ENCODE peak calls at places on chromosomes 3 and 15, in nine cellular contexts. One of them, this sample, is unnamed.
A peak's percentile ranks its signal among the peaks of the same experiment; 100 is the strongest.

GRCh38 chr15:52529289-52529929 is 729 bp upstream of the MYO5A start:
- DNase-seq in neuronal stem cell: peak; percentile 11
- DNase-seq in B cell: no peak
- DNase-seq in kidney: no peak
- DNase-seq in left lung: no peak
- DNase-seq in naive thymus-derived CD8-positive, alpha-beta T cell: peak; percentile 22
- DNase-seq in cardiac fibroblast: no peak
- DNase-seq in left cardiac atrium: no peak
- DNase-seq in CD8-positive, alpha-beta memory T cell: peak; percentile 49
- DNase-seq in this sample: peak; percentile 1

GRCh38 chr3:9183811-9184463 is 65.5 kb downstream of the SRGAP3 start:
- DNase-seq in B cell: no peak
- DNase-seq in kidney: no peak
- DNase-seq in CD8-positive, alpha-beta memory T cell: no peak
- DNase-seq in neuronal stem cell: peak; percentile 83
- DNase-seq in cardiac fibroblast: no peak
- DNase-seq in naive thymus-derived CD8-positive, alpha-beta T cell: no peak
- DNase-seq in left cardiac atrium: no peak
- DNase-seq in left lung: no peak
- DNase-seq in this sample: no peak

GRCh38 chr15:63948971-63949370 is 97.3 kb downstream of the DAPK2 start:
- DNase-seq in naive thymus-derived CD8-positive, alpha-beta T cell: no peak
- DNase-seq in cardiac fibroblast: no peak
- DNase-seq in left cardiac atrium: no peak
- DNase-seq in B cell: no peak
- DNase-seq in kidney: no peak
- DNase-seq in CD8-positive, alpha-beta memory T cell: no peak
- DNase-seq in left lung: no peak
- DNase-seq in neuronal stem cell: no peak
- DNase-seq in this sample: no peak

GRCh38 chr3:193812791-193813505 is 219.9 kb downstream of the OPA1 start:
- DNase-seq in left lung: no peak
- DNase-seq in neuronal stem cell: no peak
- DNase-seq in kidney: no peak
- DNase-seq in cardiac fibroblast: no peak
- DNase-seq in B cell: no peak
- DNase-seq in left cardiac atrium: no peak
- DNase-seq in CD8-positive, alpha-beta memory T cell: no peak
- DNase-seq in naive thymus-derived CD8-positive, alpha-beta T cell: no peak
- DNase-seq in this sample: no peak

GRCh38 chr15:85394552-85395333 is 14.3 kb downstream of the AKAP13 start:
- DNase-seq in cardiac fibroblast: no peak
- DNase-seq in left cardiac atrium: no peak
- DNase-seq in neuronal stem cell: no peak
- DNase-seq in kidney: no peak
- DNase-seq in naive thymus-derived CD8-positive, alpha-beta T cell: no peak
- DNase-seq in left lung: no peak
- DNase-seq in CD8-positive, alpha-beta memory T cell: no peak
- DNase-seq in B cell: no peak
- DNase-seq in this sample: no peak

GRCh38 chr3:171284308-171285075 is 175.7 kb downstream of the TNIK start:
- DNase-seq in CD8-positive, alpha-beta memory T cell: no peak
- DNase-seq in cardiac fibroblast: peak; percentile 98
- DNase-seq in left cardiac atrium: peak; percentile 36
- DNase-seq in naive thymus-derived CD8-positive, alpha-beta T cell: no peak
- DNase-seq in kidney: no peak
- DNase-seq in B cell: no peak
- DNase-seq in neuronal stem cell: no peak
- DNase-seq in left lung: no peak
- DNase-seq in this sample: no peak

GRCh38 chr3:38655708-38656300 is 6.3 kb upstream of the SCN5A start:
- DNase-seq in CD8-positive, alpha-beta memory T cell: no peak
- DNase-seq in naive thymus-derived CD8-positive, alpha-beta T cell: peak; percentile 15
- DNase-seq in cardiac fibroblast: peak; percentile 52
- DNase-seq in left lung: no peak
- DNase-seq in kidney: no peak
- DNase-seq in neuronal stem cell: no peak
- DNase-seq in left cardiac atrium: no peak
- DNase-seq in B cell: peak; percentile 17
- DNase-seq in this sample: no peak

GRCh38 chr3:184505053-184505452 is 56.5 kb upstream of the EPHB3 start:
- DNase-seq in kidney: no peak
- DNase-seq in left cardiac atrium: no peak
- DNase-seq in left lung: no peak
- DNase-seq in naive thymus-derived CD8-positive, alpha-beta T cell: no peak
- DNase-seq in CD8-positive, alpha-beta memory T cell: no peak
- DNase-seq in B cell: no peak
- DNase-seq in cardiac fibroblast: peak; percentile 6
- DNase-seq in neuronal stem cell: no peak
- DNase-seq in this sample: no peak

GRCh38 chr3:32340639-32341365 is 50.9 kb upstream of the CMTM7 start:
- DNase-seq in CD8-positive, alpha-beta memory T cell: no peak
- DNase-seq in kidney: no peak
- DNase-seq in B cell: peak; percentile 10
- DNase-seq in neuronal stem cell: no peak
- DNase-seq in cardiac fibroblast: no peak
- DNase-seq in left cardiac atrium: no peak
- DNase-seq in naive thymus-derived CD8-positive, alpha-beta T cell: no peak
- DNase-seq in left lung: no peak
- DNase-seq in this sample: no peak

GRCh38 chr3:38000242-38000916 is 9.8 kb downstream of the VILL start:
- DNase-seq in kidney: peak; percentile 55
- DNase-seq in naive thymus-derived CD8-positive, alpha-beta T cell: no peak
- DNase-seq in left cardiac atrium: peak; percentile 22
- DNase-seq in B cell: no peak
- DNase-seq in left lung: no peak
- DNase-seq in neuronal stem cell: no peak
- DNase-seq in cardiac fibroblast: no peak
- DNase-seq in CD8-positive, alpha-beta memory T cell: peak; percentile 29
- DNase-seq in this sample: no peak

GRCh38 chr15:85750807-85751730 is 43.7 kb downstream of the KLHL25 start:
- DNase-seq in B cell: no peak
- DNase-seq in naive thymus-derived CD8-positive, alpha-beta T cell: peak; percentile 32
- DNase-seq in CD8-positive, alpha-beta memory T cell: no peak
- DNase-seq in kidney: peak; percentile 80
- DNase-seq in left lung: peak; percentile 70
- DNase-seq in cardiac fibroblast: no peak
- DNase-seq in left cardiac atrium: no peak
- DNase-seq in neuronal stem cell: no peak
- DNase-seq in this sample: no peak

GRCh38 chr15:64156652-64157331 is 5.3 kb downstream of the SNX22 start:
- DNase-seq in B cell: no peak
- DNase-seq in kidney: no peak
- DNase-seq in left lung: no peak
- DNase-seq in CD8-positive, alpha-beta memory T cell: no peak
- DNase-seq in neuronal stem cell: no peak
- DNase-seq in naive thymus-derived CD8-positive, alpha-beta T cell: no peak
- DNase-seq in left cardiac atrium: no peak
- DNase-seq in cardiac fibroblast: no peak
- DNase-seq in this sample: no peak

GRCh38 chr3:70358978-70359580 is 46.6 kb upstream of the MDFIC2 start:
- DNase-seq in CD8-positive, alpha-beta memory T cell: no peak
- DNase-seq in left cardiac atrium: no peak
- DNase-seq in kidney: no peak
- DNase-seq in B cell: peak; percentile 6
- DNase-seq in cardiac fibroblast: peak; percentile 64
- DNase-seq in neuronal stem cell: peak; percentile 11
- DNase-seq in left lung: no peak
- DNase-seq in naive thymus-derived CD8-positive, alpha-beta T cell: no peak
- DNase-seq in this sample: no peak

GRCh38 chr3:62601238-62601856 is 228.0 kb upstream of the FEZF2 start:
- DNase-seq in CD8-positive, alpha-beta memory T cell: no peak
- DNase-seq in kidney: no peak
- DNase-seq in neuronal stem cell: no peak
- DNase-seq in left cardiac atrium: no peak
- DNase-seq in cardiac fibroblast: peak; percentile 89
- DNase-seq in B cell: no peak
- DNase-seq in left lung: no peak
- DNase-seq in naive thymus-derived CD8-positive, alpha-beta T cell: no peak
- DNase-seq in this sample: no peak

GRCh38 chr3:152834354-152835310 is at the start of gene P2RY1:
- DNase-seq in left cardiac atrium: peak; percentile 72
- DNase-seq in B cell: peak; percentile 24
- DNase-seq in cardiac fibroblast: peak; percentile 62
- DNase-seq in left lung: peak; percentile 92
- DNase-seq in naive thymus-derived CD8-positive, alpha-beta T cell: no peak
- DNase-seq in kidney: peak; percentile 85
- DNase-seq in neuronal stem cell: peak; percentile 80
- DNase-seq in CD8-positive, alpha-beta memory T cell: no peak
- DNase-seq in this sample: no peak

GRCh38 chr3:194592798-194593752 is 40.1 kb downstream of the TMEM44 start:
- DNase-seq in left lung: peak; percentile 8
- DNase-seq in CD8-positive, alpha-beta memory T cell: no peak
- DNase-seq in neuronal stem cell: no peak
- DNase-seq in naive thymus-derived CD8-positive, alpha-beta T cell: no peak
- DNase-seq in left cardiac atrium: no peak
- DNase-seq in kidney: no peak
- DNase-seq in B cell: peak; percentile 39
- DNase-seq in cardiac fibroblast: peak; percentile 100
- DNase-seq in this sample: no peak

GRCh38 chr15:33565099-33565498 is 254.3 kb downstream of the RYR3 start:
- DNase-seq in left lung: no peak
- DNase-seq in cardiac fibroblast: peak; percentile 73
- DNase-seq in CD8-positive, alpha-beta memory T cell: no peak
- DNase-seq in neuronal stem cell: no peak
- DNase-seq in kidney: no peak
- DNase-seq in naive thymus-derived CD8-positive, alpha-beta T cell: no peak
- DNase-seq in B cell: no peak
- DNase-seq in left cardiac atrium: no peak
- DNase-seq in this sample: no peak

GRCh38 chr3:160869825-160870224 is 113.8 kb downstream of the PPM1L start:
- DNase-seq in neuronal stem cell: no peak
- DNase-seq in left cardiac atrium: peak; percentile 20
- DNase-seq in left lung: no peak
- DNase-seq in CD8-positive, alpha-beta memory T cell: no peak
- DNase-seq in B cell: no peak
- DNase-seq in kidney: no peak
- DNase-seq in cardiac fibroblast: no peak
- DNase-seq in naive thymus-derived CD8-positive, alpha-beta T cell: no peak
- DNase-seq in this sample: no peak

GRCh38 chr3:125033616-125034015 is 22.2 kb downstream of the HEG1 start:
- DNase-seq in left cardiac atrium: no peak
- DNase-seq in neuronal stem cell: no peak
- DNase-seq in kidney: no peak
- DNase-seq in B cell: no peak
- DNase-seq in left lung: no peak
- DNase-seq in naive thymus-derived CD8-positive, alpha-beta T cell: no peak
- DNase-seq in cardiac fibroblast: no peak
- DNase-seq in CD8-positive, alpha-beta memory T cell: no peak
- DNase-seq in this sample: no peak

GRCh38 chr15:84992157-84992940 is 10.7 kb downstream of the PDE8A start:
- DNase-seq in B cell: no peak
- DNase-seq in naive thymus-derived CD8-positive, alpha-beta T cell: no peak
- DNase-seq in left lung: no peak
- DNase-seq in CD8-positive, alpha-beta memory T cell: no peak
- DNase-seq in neuronal stem cell: no peak
- DNase-seq in cardiac fibroblast: peak; percentile 85
- DNase-seq in left cardiac atrium: no peak
- DNase-seq in kidney: no peak
- DNase-seq in this sample: no peak

GRCh38 chr3:126109146-126109859 is 25.4 kb upstream of the SLC41A3 start:
- DNase-seq in B cell: no peak
- DNase-seq in cardiac fibroblast: no peak
- DNase-seq in neuronal stem cell: no peak
- DNase-seq in kidney: no peak
- DNase-seq in naive thymus-derived CD8-positive, alpha-beta T cell: peak; percentile 7
- DNase-seq in left cardiac atrium: no peak
- DNase-seq in CD8-positive, alpha-beta memory T cell: no peak
- DNase-seq in left lung: peak; percentile 50
- DNase-seq in this sample: no peak

GRCh38 chr15:69474291-69474690 is 21.7 kb downstream of the RPLP1 start:
- DNase-seq in cardiac fibroblast: peak; percentile 69
- DNase-seq in neuronal stem cell: no peak
- DNase-seq in CD8-positive, alpha-beta memory T cell: no peak
- DNase-seq in naive thymus-derived CD8-positive, alpha-beta T cell: no peak
- DNase-seq in left lung: no peak
- DNase-seq in kidney: no peak
- DNase-seq in B cell: no peak
- DNase-seq in left cardiac atrium: no peak
- DNase-seq in this sample: no peak

GRCh38 chr3:156535162-156535627 is 19.7 kb downstream of the SSR3 start:
- DNase-seq in cardiac fibroblast: peak; percentile 99
- DNase-seq in kidney: no peak
- DNase-seq in naive thymus-derived CD8-positive, alpha-beta T cell: no peak
- DNase-seq in CD8-positive, alpha-beta memory T cell: no peak
- DNase-seq in neuronal stem cell: no peak
- DNase-seq in left cardiac atrium: peak; percentile 70
- DNase-seq in left lung: no peak
- DNase-seq in B cell: no peak
- DNase-seq in this sample: no peak

GRCh38 chr3:135231646-135232625 is 436.9 kb downstream of the EPHB1 start:
- DNase-seq in CD8-positive, alpha-beta memory T cell: no peak
- DNase-seq in left cardiac atrium: no peak
- DNase-seq in B cell: no peak
- DNase-seq in naive thymus-derived CD8-positive, alpha-beta T cell: no peak
- DNase-seq in kidney: no peak
- DNase-seq in cardiac fibroblast: no peak
- DNase-seq in neuronal stem cell: no peak
- DNase-seq in left lung: no peak
- DNase-seq in this sample: no peak

GRCh38 chr3:147384210-147385058 is 21.9 kb downstream of the ZIC4 start:
- DNase-seq in left cardiac atrium: no peak
- DNase-seq in B cell: no peak
- DNase-seq in CD8-positive, alpha-beta memory T cell: no peak
- DNase-seq in cardiac fibroblast: no peak
- DNase-seq in left lung: no peak
- DNase-seq in naive thymus-derived CD8-positive, alpha-beta T cell: no peak
- DNase-seq in kidney: no peak
- DNase-seq in neuronal stem cell: no peak
- DNase-seq in this sample: no peak

GRCh38 chr3:120419797-120420196 is 31.0 kb downstream of the FSTL1 start:
- DNase-seq in left lung: no peak
- DNase-seq in kidney: no peak
- DNase-seq in cardiac fibroblast: peak; percentile 52
- DNase-seq in neuronal stem cell: no peak
- DNase-seq in B cell: no peak
- DNase-seq in CD8-positive, alpha-beta memory T cell: no peak
- DNase-seq in naive thymus-derived CD8-positive, alpha-beta T cell: no peak
- DNase-seq in left cardiac atrium: peak; percentile 48
- DNase-seq in this sample: no peak

GRCh38 chr3:158918008-158918407 is 116.2 kb downstream of the MFSD1 start:
- DNase-seq in left cardiac atrium: no peak
- DNase-seq in naive thymus-derived CD8-positive, alpha-beta T cell: no peak
- DNase-seq in B cell: peak; percentile 11
- DNase-seq in kidney: no peak
- DNase-seq in neuronal stem cell: peak; percentile 37
- DNase-seq in CD8-positive, alpha-beta memory T cell: no peak
- DNase-seq in cardiac fibroblast: peak; percentile 79
- DNase-seq in left lung: no peak
- DNase-seq in this sample: no peak

GRCh38 chr15:74808840-74809229 is 3.8 kb upstream of the LMAN1L start:
- DNase-seq in cardiac fibroblast: no peak
- DNase-seq in kidney: no peak
- DNase-seq in neuronal stem cell: no peak
- DNase-seq in CD8-positive, alpha-beta memory T cell: no peak
- DNase-seq in left cardiac atrium: no peak
- DNase-seq in B cell: no peak
- DNase-seq in naive thymus-derived CD8-positive, alpha-beta T cell: no peak
- DNase-seq in left lung: peak; percentile 8
- DNase-seq in this sample: no peak

GRCh38 chr3:63814300-63814699 is 4.8 kb upstream of the C3orf49 start:
- DNase-seq in left lung: no peak
- DNase-seq in naive thymus-derived CD8-positive, alpha-beta T cell: no peak
- DNase-seq in kidney: no peak
- DNase-seq in left cardiac atrium: no peak
- DNase-seq in CD8-positive, alpha-beta memory T cell: no peak
- DNase-seq in B cell: no peak
- DNase-seq in cardiac fibroblast: peak; percentile 14
- DNase-seq in neuronal stem cell: no peak
- DNase-seq in this sample: no peak

GRCh38 chr3:151660890-151661289 is 72.8 kb upstream of the AADACL2 start:
- DNase-seq in left cardiac atrium: no peak
- DNase-seq in B cell: no peak
- DNase-seq in neuronal stem cell: no peak
- DNase-seq in kidney: no peak
- DNase-seq in cardiac fibroblast: peak; percentile 38
- DNase-seq in left lung: no peak
- DNase-seq in naive thymus-derived CD8-positive, alpha-beta T cell: no peak
- DNase-seq in CD8-positive, alpha-beta memory T cell: no peak
- DNase-seq in this sample: no peak

GRCh38 chr15:77036537-77037474 is 34.1 kb downstream of the TSPAN3 start:
- DNase-seq in left cardiac atrium: no peak
- DNase-seq in left lung: peak; percentile 65
- DNase-seq in kidney: peak; percentile 68
- DNase-seq in neuronal stem cell: no peak
- DNase-seq in naive thymus-derived CD8-positive, alpha-beta T cell: no peak
- DNase-seq in B cell: no peak
- DNase-seq in CD8-positive, alpha-beta memory T cell: peak; percentile 41
- DNase-seq in cardiac fibroblast: no peak
- DNase-seq in this sample: no peak